ENCODE peak calls at places on chromosome 20, in five cellular contexts. M is stomach; J is CD4-positive, alpha-beta T cell; D is right cardiac atrium; B is effector CD8-positive, alpha-beta T cell. O is an unnamed sample.

GRCh38 chr20:62808211-62808865 is 3.7 kb downstream of the OGFR start:
- DNase-seq in J (peak), B (peak), M (peak), D (peak), O (peak)

GRCh38 chr20:23889775-23890187 is 10.2 kb upstream of the CST5 start:
- DNase-seq in D (peak), J (peak), B (peak), M (peak), O (peak)

GRCh38 chr20:57773059-57773815 is 63.4 kb upstream of the PMEPA1 start:
- DNase-seq in J (no peak), M (no peak), B (no peak), D (no peak), O (no peak)

GRCh38 chr20:62400021-62400420 is 7.1 kb downstream of the CABLES2 start:
- DNase-seq in M (no peak), D (no peak), B (no peak), J (no peak), O (no peak)

GRCh38 chr20:17438436-17439039 is 92.6 kb downstream of the BFSP1 start:
- DNase-seq in J (no peak), D (no peak), B (no peak), M (no peak), O (no peak)

GRCh38 chr20:17533396-17533795 is 2.2 kb upstream of the BFSP1 start:
- DNase-seq in B (no peak), M (no peak), J (no peak), D (no peak), O (no peak)

GRCh38 chr20:47027456-47027855 is 132.8 kb downstream of the EYA2 start:
- DNase-seq in M (no peak), D (no peak), J (no peak), B (no peak), O (no peak)

GRCh38 chr20:39259808-39260207 is 297.7 kb downstream of the DHX35 start:
- DNase-seq in M (no peak), B (no peak), D (no peak), J (no peak), O (no peak)

GRCh38 chr20:63822276-63822696 is 8.8 kb downstream of the ZBTB46 start:
- DNase-seq in B (no peak), J (no peak), D (no peak), M (no peak), O (no peak)

GRCh38 chr20:41142241-41142640 is 4.9 kb downstream of the PLCG1 start:
- DNase-seq in D (peak), J (no peak), M (no peak), B (no peak), O (no peak)

GRCh38 chr20:4896119-4896700 is 105.1 kb downstream of the SLC23A2 start:
- DNase-seq in B (no peak), M (no peak), D (no peak), J (no peak), O (no peak)

GRCh38 chr20:4135385-4136077 is 120.2 kb upstream of the RNF24 start:
- DNase-seq in B (no peak), J (no peak), D (no peak), M (peak), O (no peak)

GRCh38 chr20:23879811-23880374 is 345 bp upstream of the CST5 start:
- DNase-seq in D (no peak), M (no peak), B (no peak), J (no peak), O (no peak)

GRCh38 chr20:55514498-55514897 is 490.8 kb downstream of the CBLN4 start:
- DNase-seq in D (no peak), J (no peak), B (no peak), M (no peak), O (no peak)

GRCh38 chr20:57199656-57200405 is 66.6 kb downstream of the BMP7 start:
- DNase-seq in J (no peak), D (no peak), M (no peak), B (no peak), O (no peak)

O was measured in activated naive CD8-positive, alpha-beta T cell treated with anti-CD3 and anti-CD28 coated beads, Interleukin-2, amount 50 U/mL, for 24 hours.